ENCODE peak calls at places on chromosomes 3 and 15, in six cellular contexts. O, Z, G, R, V and I are unnamed samples.

GRCh38 chr3:38805765-38806386 is 10.1 kb downstream of the SCN10A start:
- DNase-seq in O (peak; percentile 46), Z (peak; percentile 4), G (peak; percentile 62), R (peak; percentile 79), V (peak; percentile 60), I (peak; percentile 79)

GRCh38 chr3:124158174-124158812 is 166.4 kb upstream of the ROPN1 start:
- DNase-seq in O (no peak), Z (no peak), G (no peak), R (no peak), V (no peak), I (no peak)

GRCh38 chr15:101198820-101199219 is 53.0 kb downstream of the CHSY1 start:
- DNase-seq in O (no peak), Z (no peak), G (no peak), R (no peak), V (no peak), I (no peak)

GRCh38 chr15:73024161-73024560 is 28.1 kb upstream of the NEO1 start:
- DNase-seq in O (no peak), Z (no peak), G (no peak), R (no peak), V (no peak), I (no peak)

GRCh38 chr3:143083781-143084180 is 35.8 kb upstream of the CHST2 start:
- DNase-seq in O (no peak), Z (no peak), G (no peak), R (no peak), V (no peak), I (peak; percentile 52)

GRCh38 chr3:141735176-141735575 is 2.9 kb upstream of the RNF7 start:
- DNase-seq in O (no peak), Z (no peak), G (no peak), R (no peak), V (no peak), I (no peak)

GRCh38 chr3:134693804-134694203 is 43.0 kb upstream of the KY start:
- DNase-seq in O (no peak), Z (no peak), G (no peak), R (no peak), V (no peak), I (no peak)

GRCh38 chr3:124783696-124784095 is 53.4 kb downstream of the UMPS start:
- DNase-seq in O (no peak), Z (no peak), G (no peak), R (no peak), V (no peak), I (no peak)

GRCh38 chr3:23993556-23994246 is 48.6 kb downstream of the NR1D2 start:
- DNase-seq in O (no peak), Z (no peak), G (no peak), R (no peak), V (no peak), I (no peak)

GRCh38 chr3:42117175-42118008 is 26.2 kb downstream of the TRAK1 start:
- DNase-seq in O (peak; percentile 33), Z (no peak), G (peak; percentile 29), R (no peak), V (no peak), I (no peak)

GRCh38 chr3:184237772-184238171 is 8.4 kb downstream of the VWA5B2 start:
- DNase-seq in O (no peak), Z (no peak), G (no peak), R (no peak), V (no peak), I (no peak)

GRCh38 chr3:46489875-46490274 is 7.9 kb upstream of the RTP3 start:
- DNase-seq in O (no peak), Z (no peak), G (no peak), R (no peak), V (no peak), I (peak; percentile 70)

GRCh38 chr3:149599236-149599635 is 58.6 kb downstream of the WWTR1 start:
- DNase-seq in O (no peak), Z (no peak), G (no peak), R (no peak), V (peak; percentile 87), I (no peak)

GRCh38 chr3:131231710-131232348 is 149.7 kb upstream of the NUDT16 start:
- DNase-seq in O (no peak), Z (no peak), G (peak; percentile 4), R (no peak), V (peak; percentile 2), I (no peak)

GRCh38 chr3:183298708-183299153 is 45.7 kb downstream of the B3GNT5 start:
- DNase-seq in O (no peak), Z (no peak), G (peak; percentile 38), R (peak; percentile 58), V (no peak), I (peak; percentile 89)

GRCh38 chr3:36405193-36405592 is 24.9 kb downstream of the STAC start:
- DNase-seq in O (no peak), Z (no peak), G (no peak), R (no peak), V (no peak), I (no peak)

GRCh38 chr3:3196148-3196861 is 16.8 kb upstream of the CRBN start:
- DNase-seq in O (peak; percentile 4), Z (no peak), G (peak; percentile 22), R (peak; percentile 19), V (no peak), I (peak; percentile 29)

GRCh38 chr15:98795980-98796379 is 147.6 kb downstream of the IGF1R start:
- DNase-seq in O (no peak), Z (no peak), G (no peak), R (no peak), V (no peak), I (no peak)

GRCh38 chr3:162072656-162073055 is 576.0 kb downstream of the OTOL1 start:
- DNase-seq in O (no peak), Z (no peak), G (no peak), R (no peak), V (no peak), I (no peak)

GRCh38 chr3:23548706-23549105 is 257.0 kb upstream of the UBE2E1 start:
- DNase-seq in O (no peak), Z (no peak), G (no peak), R (no peak), V (no peak), I (no peak)

GRCh38 chr15:63933522-63933921 is 99.8 kb upstream of the HERC1 start:
- DNase-seq in O (peak; percentile 8), Z (no peak), G (no peak), R (no peak), V (no peak), I (peak; percentile 54)

GRCh38 chr15:73907018-73907394 is 19.3 kb upstream of the LOXL1 start:
- DNase-seq in O (no peak), Z (no peak), G (no peak), R (no peak), V (no peak), I (peak; percentile 59)

GRCh38 chr15:66454143-66454542 is 43.4 kb downstream of the SNAPC5 start:
- DNase-seq in O (no peak), Z (no peak), G (no peak), R (no peak), V (peak; percentile 27), I (peak; percentile 67)

DNA sequence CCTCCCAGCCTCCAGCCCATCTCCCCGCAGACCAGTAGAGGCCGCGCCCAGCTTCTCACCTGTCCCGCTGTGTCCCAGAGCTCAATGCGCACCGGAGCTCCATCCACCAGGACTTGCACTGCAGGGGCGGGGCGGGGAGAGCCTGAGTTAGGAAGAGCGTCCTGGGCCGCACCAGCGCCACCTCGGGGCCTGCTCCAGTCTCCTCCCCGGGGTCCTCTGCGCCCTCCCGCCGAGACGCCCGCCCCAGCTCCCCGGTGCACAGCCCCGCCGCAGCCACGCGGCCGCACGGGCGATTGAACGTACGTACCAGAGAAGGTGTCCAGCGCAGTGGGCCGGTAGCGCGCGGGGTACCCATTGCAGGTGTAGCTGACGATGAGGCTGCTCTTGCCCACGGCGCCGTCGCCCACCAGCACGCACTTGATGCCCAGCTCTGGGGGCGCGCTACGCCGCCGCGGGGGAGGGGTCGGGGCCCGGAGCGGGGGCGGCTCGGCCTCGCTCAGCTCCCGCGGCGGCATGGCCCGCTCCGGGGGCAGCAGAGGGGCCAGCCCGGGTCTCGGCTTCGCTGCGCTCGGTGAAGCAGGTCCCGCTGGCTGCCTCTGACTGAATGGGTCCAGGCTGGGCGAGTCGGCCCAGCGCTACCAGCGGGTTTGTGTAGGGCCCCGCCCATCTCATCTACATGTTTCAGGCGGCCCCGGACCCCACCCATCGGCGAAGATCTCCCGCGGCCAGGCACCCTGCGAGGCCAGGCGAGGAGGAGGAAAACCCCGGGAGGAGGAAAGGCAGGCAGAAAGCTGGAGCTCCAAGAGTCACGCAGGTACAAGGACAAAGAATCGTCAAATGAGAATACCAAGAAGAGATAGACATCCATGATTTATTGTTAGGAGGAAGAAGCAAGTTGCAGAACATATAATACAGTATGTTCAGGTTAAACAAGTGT is at the start of gene RHOV:
- DNase-seq in O (peak; percentile 67), Z (no peak), G (peak; percentile 83), R (peak; percentile 94), V (peak; percentile 62), I (peak; percentile 79)
- TF ChIP-seq POLR2A in O (peak; percentile 84), Z (peak; percentile 90), G (peak; percentile 57), R (no peak), V (no peak), I (peak; percentile 45)

DNA sequence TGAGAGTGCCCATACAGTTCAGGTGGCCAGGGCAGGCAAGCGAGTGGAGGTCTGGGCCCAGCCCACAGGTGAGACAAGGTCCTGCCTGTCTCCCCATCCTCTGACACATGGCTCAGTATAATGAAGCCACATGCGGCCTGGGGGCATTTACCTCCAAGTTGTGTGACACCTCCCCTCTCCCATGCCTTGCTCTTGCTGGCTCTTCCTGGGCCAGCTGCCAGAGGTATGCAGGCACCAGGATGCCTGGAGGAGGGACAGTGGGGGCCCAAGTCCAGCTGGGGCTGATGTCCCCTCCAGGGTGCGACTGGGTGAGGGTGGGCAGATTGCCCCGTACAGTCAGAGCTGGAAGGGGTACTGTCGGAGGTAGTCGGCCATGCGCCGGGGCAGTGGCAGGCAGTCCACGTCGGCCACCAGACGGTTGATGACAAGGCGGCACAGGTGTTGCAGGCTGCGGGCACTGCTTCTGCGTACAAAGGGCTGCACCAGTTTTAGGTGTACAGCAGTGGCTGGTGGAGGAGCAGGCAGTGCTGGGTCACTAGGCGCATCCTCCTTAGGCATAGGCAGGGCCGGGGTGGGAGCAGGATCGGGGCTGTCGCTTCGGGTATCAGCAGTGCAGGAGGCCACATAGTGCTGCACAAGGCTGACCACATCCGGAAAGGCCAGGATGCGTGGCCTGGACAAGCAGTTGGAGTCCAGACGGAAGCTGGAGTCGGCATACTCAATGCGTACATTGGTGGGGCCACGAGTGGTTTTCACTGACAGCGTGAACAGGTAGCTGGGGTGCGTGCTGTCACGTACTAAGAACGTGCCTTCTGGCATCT is 4.1 kb downstream of the CISH start:
- DNase-seq in O (no peak), Z (no peak), G (no peak), R (no peak), V (no peak), I (no peak)
- TF ChIP-seq MAX in O (no peak), Z (no peak), G (no peak), R (peak; percentile 33), V (no peak), I (no peak)

GRCh38 chr3:9791790-9792404 is 376 bp downstream of the TADA3 start:
- DNase-seq in O (no peak), Z (no peak), G (no peak), R (no peak), V (no peak), I (no peak)
- TF ChIP-seq POLR2A in O (no peak), Z (no peak), G (no peak), R (peak; percentile 66), V (no peak), I (peak; percentile 71)

GRCh38 chr3:140599496-140599895 is 78.4 kb upstream of the TRIM42 start:
- DNase-seq in O (no peak), Z (no peak), G (no peak), R (no peak), V (no peak), I (no peak)
- TF ChIP-seq MAX in O (no peak), Z (no peak), G (no peak), R (no peak), V (no peak), I (no peak)